ENCODE peak calls at places on chromosome 12, in ten cellular contexts. H, N, E, Q, M, K, Z, Y, U and S are unnamed samples.

GRCh38 chr12:132414634-132415340 is 75.2 kb upstream of the FBRSL1 start:
- DNase-seq in H (peak; percentile 57), N (peak; percentile 93), E (peak; percentile 32), Q (peak; percentile 87), M (peak; percentile 74), K (peak; percentile 78), Z (peak; percentile 60), Y (peak; percentile 80), U (peak; percentile 80), S (peak; percentile 91)

GRCh38 chr12:105228494-105228893 is 7.5 kb downstream of the APPL2 start:
- DNase-seq in H (peak; percentile 39), N (no peak), E (no peak), Q (peak; percentile 91), M (no peak), K (no peak), Z (no peak), Y (no peak), U (no peak), S (no peak)

GRCh38 chr12:55726911-55727310 is 1.9 kb downstream of the CD63 start:
- DNase-seq in H (no peak), N (no peak), E (no peak), Q (no peak), M (peak; percentile 29), K (no peak), Z (no peak), Y (no peak), U (no peak), S (no peak)

GRCh38 chr12:26726956-26727355 is 106.0 kb downstream of the ITPR2 start:
- DNase-seq in H (no peak), N (no peak), E (no peak), Q (no peak), M (no peak), K (no peak), Z (no peak), Y (no peak), U (no peak), S (no peak)

GRCh38 chr12:52836042-52836466 is 1.9 kb upstream of the KRT79 start:
- DNase-seq in H (peak; percentile 8), N (no peak), E (no peak), Q (peak; percentile 83), M (no peak), K (no peak), Z (no peak), Y (no peak), U (peak; percentile 61), S (no peak)

GRCh38 chr12:1814266-1814665 is 6.1 kb upstream of the LRTM2 start:
- DNase-seq in H (no peak), N (no peak), E (no peak), Q (no peak), M (no peak), K (no peak), Z (no peak), Y (no peak), U (no peak), S (no peak)

GRCh38 chr12:132429122-132429931 is 60.6 kb upstream of the FBRSL1 start:
- DNase-seq in H (peak; percentile 21), N (peak; percentile 95), E (no peak), Q (no peak), M (no peak), K (no peak), Z (no peak), Y (no peak), U (no peak), S (no peak)

GRCh38 chr12:109115404-109115757 is 1.0 kb upstream of the ACACB start:
- DNase-seq in H (no peak), N (no peak), E (no peak), Q (no peak), M (no peak), K (no peak), Z (no peak), Y (no peak), U (no peak), S (no peak)

GRCh38 chr12:51888316-51889215 is 663 bp downstream of the ANKRD33 start:
- DNase-seq in H (no peak), N (no peak), E (no peak), Q (no peak), M (no peak), K (no peak), Z (no peak), Y (no peak), U (no peak), S (no peak)

GRCh38 chr12:122106891-122107660 is 28.5 kb downstream of the MLXIP start:
- DNase-seq in H (peak; percentile 85), N (peak; percentile 77), E (no peak), Q (peak; percentile 86), M (no peak), K (peak; percentile 58), Z (no peak), Y (no peak), U (no peak), S (no peak)

GRCh38 chr12:121008347-121009098 is 7.8 kb downstream of the C12orf43 start:
- DNase-seq in H (no peak), N (no peak), E (no peak), Q (no peak), M (no peak), K (no peak), Z (no peak), Y (no peak), U (no peak), S (no peak)

GRCh38 chr12:110039085-110039807 is 9.1 kb downstream of the C12orf76 start:
- DNase-seq in H (peak; percentile 76), N (peak; percentile 60), E (no peak), Q (peak; percentile 96), M (no peak), K (no peak), Z (no peak), Y (peak; percentile 51), U (peak; percentile 28), S (no peak)

GRCh38 chr12:57471661-57472060 is 8.0 kb downstream of the ARHGAP9 start:
- DNase-seq in H (no peak), N (no peak), E (no peak), Q (no peak), M (no peak), K (no peak), Z (no peak), Y (no peak), U (no peak), S (no peak)
- H3K4me1 ChIP-seq in H (no peaks in the 10 kb centered on the region), N (peaks cover 15% of the 10 kb centered on the region), E (no peaks in the 10 kb centered on the region), Q (no peaks in the 10 kb centered on the region), M (peaks cover 13% of the 10 kb centered on the region), K (peaks cover 12% of the 10 kb centered on the region), Z (peaks cover 48% of the 10 kb centered on the region), Y (peaks cover 11% of the 10 kb centered on the region), U (peaks cover 19% of the 10 kb centered on the region), S (no peaks in the 10 kb centered on the region)

GRCh38 chr12:32545413-32545970 is 133.6 kb upstream of the DNM1L start:
- DNase-seq in H (no peak), N (no peak), E (no peak), Q (no peak), M (no peak), K (no peak), Z (no peak), Y (no peak), U (no peak), S (no peak)

GRCh38 chr12:32549675-32550079 is 129.4 kb upstream of the DNM1L start:
- DNase-seq in H (no peak), N (no peak), E (no peak), Q (peak; percentile 64), M (peak; percentile 29), K (no peak), Z (no peak), Y (peak; percentile 16), U (no peak), S (no peak)

GRCh38 chr12:32548691-32549412 is 130.2 kb upstream of the DNM1L start:
- DNase-seq in H (peak; percentile 39), N (peak; percentile 41), E (peak; percentile 23), Q (peak; percentile 71), M (peak; percentile 28), K (peak; percentile 61), Z (no peak), Y (peak; percentile 69), U (no peak), S (no peak)

GRCh38 chr12:32544893-32545292 is 134.2 kb upstream of the DNM1L start:
- DNase-seq in H (no peak), N (no peak), E (no peak), Q (no peak), M (no peak), K (no peak), Z (no peak), Y (no peak), U (no peak), S (no peak)

DNA sequence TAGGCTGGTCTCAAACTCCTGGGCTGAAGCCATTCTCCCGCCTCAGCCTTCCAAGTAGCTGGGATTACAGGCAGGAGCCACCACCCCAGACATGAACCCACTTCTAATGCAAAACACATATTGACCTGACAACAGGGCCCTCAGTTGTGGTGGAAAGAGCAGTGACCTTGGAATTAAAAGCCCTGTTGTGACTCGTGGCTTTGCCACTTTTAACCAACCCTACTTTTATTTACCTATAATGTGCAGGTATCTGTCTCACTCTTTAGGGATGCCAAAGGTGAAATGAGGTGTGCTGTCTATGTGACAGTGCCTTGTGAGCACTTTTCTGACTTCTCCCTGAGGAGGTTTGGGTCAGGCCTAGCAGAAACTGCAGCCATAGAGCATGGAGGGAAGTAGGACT is 132.8 kb upstream of the DNM1L start:
- DNase-seq in H (no peak), N (no peak), E (no peak), Q (no peak), M (no peak), K (no peak), Z (no peak), Y (no peak), U (no peak), S (no peak)
- H3K4me1 ChIP-seq in H (peaks cover 23% of the 10 kb centered on the region), N (peaks cover 70% of the 10 kb centered on the region), E (peaks cover 12% of the 10 kb centered on the region), Q (peaks cover 37% of the 10 kb centered on the region), M (peaks cover 75% of the 10 kb centered on the region), K (peaks cover 77% of the 10 kb centered on the region), Z (no peaks in the 10 kb centered on the region), Y (peaks cover 20% of the 10 kb centered on the region), U (no peaks in the 10 kb centered on the region), S (no peaks in the 10 kb centered on the region)

DNA sequence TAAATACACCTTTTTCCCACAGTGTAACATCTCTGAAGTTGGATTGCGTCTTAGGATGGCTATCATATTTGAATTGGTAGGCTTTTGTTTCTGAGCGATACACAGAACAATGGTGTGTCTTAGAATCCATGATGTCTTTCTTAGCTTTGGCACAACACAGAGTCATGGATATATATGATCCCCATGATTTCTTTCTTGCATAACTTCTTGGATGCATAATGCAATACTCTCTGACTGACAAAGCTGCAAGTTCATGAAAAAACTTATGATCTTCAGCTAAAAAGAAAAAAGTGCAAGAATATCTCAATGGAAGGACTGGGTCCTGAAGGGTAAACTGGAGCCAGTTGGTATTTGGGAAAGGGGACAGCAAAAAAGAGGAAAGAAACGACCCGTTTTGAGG is 48.1 kb downstream of the VWF start:
- DNase-seq in H (no peak), N (no peak), E (no peak), Q (no peak), M (no peak), K (no peak), Z (no peak), Y (no peak), U (no peak), S (no peak)
- H3K4me1 ChIP-seq in H (peaks cover 6% of the 10 kb centered on the region), N (no peaks in the 10 kb centered on the region), E (no peaks in the 10 kb centered on the region), Q (peaks cover 11% of the 10 kb centered on the region), M (peaks cover 4% of the 10 kb centered on the region), K (peaks cover 46% of the 10 kb centered on the region), Z (peaks cover 16% of the 10 kb centered on the region), Y (no peaks in the 10 kb centered on the region), U (no peaks in the 10 kb centered on the region), S (peaks cover 4% of the 10 kb centered on the region)

DNA sequence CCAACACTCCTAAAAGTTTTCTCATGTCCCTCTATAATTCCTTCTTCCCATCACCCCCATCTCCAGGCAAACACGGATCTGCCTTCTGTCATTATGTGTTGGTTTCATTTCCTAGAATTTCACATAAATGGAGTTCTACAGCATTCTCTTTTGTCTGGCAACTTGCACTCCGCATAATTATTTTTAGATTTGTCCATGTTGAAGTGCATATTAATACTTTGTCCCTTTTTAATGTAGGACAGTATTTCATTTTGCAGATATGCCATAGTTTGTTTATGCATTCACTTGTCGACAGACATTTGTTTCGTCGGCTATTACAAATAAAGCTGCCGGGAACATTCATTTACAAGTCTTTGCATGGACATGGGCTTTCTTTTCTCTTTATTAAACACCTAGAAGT is 150.0 kb downstream of the CRADD start:
- DNase-seq in H (no peak), N (no peak), E (no peak), Q (no peak), M (no peak), K (no peak), Z (no peak), Y (no peak), U (no peak), S (no peak)
- H3K4me1 ChIP-seq in H (no peaks in the 10 kb centered on the region), N (no peaks in the 10 kb centered on the region), E (no peaks in the 10 kb centered on the region), Q (peaks cover 38% of the 10 kb centered on the region), M (peaks cover 41% of the 10 kb centered on the region), K (peaks cover 51% of the 10 kb centered on the region), Z (no peaks in the 10 kb centered on the region), Y (peaks cover 7% of the 10 kb centered on the region), U (peaks cover 10% of the 10 kb centered on the region), S (no peaks in the 10 kb centered on the region)